ENCODE peak calls at places on chromosomes 7 and 10, in ten cellular contexts. J is body of pancreas; F is CD8-positive, alpha-beta memory T cell; Z is GM23338; W is gastrocnemius medialis; S is transverse colon; R is kidney epithelial cell; H is pancreas; X is Peyer's patch; V is fibroblast of lung. B is an unnamed sample. For H3K27me3, the result is how much of the 10 kb centered on the place peaks cover.

GRCh38 chr7:130982160-130982638 is 248.2 kb upstream of the KLF14 start:
- DNase-seq in J (no peak), X (no peak), H (no peak), R (no peak), S (no peak), W (no peak), V (peak), F (peak), Z (peak), B (no peak)

GRCh38 chr7:139574618-139575337 is 51.3 kb downstream of the CLEC2L start:
- DNase-seq in X (no peak), J (no peak), R (no peak), W (peak), H (no peak), V (no peak), F (no peak), S (no peak), Z (no peak), B (no peak)

GRCh38 chr7:72053273-72053672 is 358.9 kb downstream of the CALN1 start:
- DNase-seq in R (no peak), Z (no peak), S (no peak), V (no peak), W (no peak), F (no peak), X (no peak), J (no peak), H (no peak), B (no peak)

GRCh38 chr10:112286837-112287818 is 3.9 kb downstream of the TECTB start:
- DNase-seq in F (no peak), H (no peak), V (no peak), R (no peak), S (no peak), Z (no peak), X (no peak), W (peak), J (no peak), B (no peak)

GRCh38 chr7:157495594-157495993 is 158.8 kb downstream of the DNAJB6 start:
- DNase-seq in F (no peak), H (no peak), W (no peak), Z (no peak), R (no peak), S (no peak), J (no peak), X (no peak), V (no peak), B (no peak)

GRCh38 chr10:69554611-69555010 is 18.6 kb downstream of the NEUROG3 start:
- DNase-seq in V (no peak), W (no peak), H (no peak), J (no peak), S (no peak), Z (no peak), F (no peak), X (no peak), R (no peak), B (no peak)

GRCh38 chr7:57202274-57202673 is 70.0 kb upstream of the ZNF479 start:
- DNase-seq in W (no peak), S (no peak), F (no peak), X (no peak), H (no peak), R (no peak), J (no peak), V (no peak), Z (no peak), B (no peak)

GRCh38 chr7:80770675-80771081 is 132.2 kb downstream of the CD36 start:
- DNase-seq in J (no peak), V (peak), F (no peak), R (no peak), X (no peak), Z (peak), H (no peak), S (no peak), W (no peak), B (no peak)

GRCh38 chr7:31883761-31884164 is 186.4 kb downstream of the PDE1C start:
- DNase-seq in Z (no peak), H (no peak), J (no peak), S (no peak), W (no peak), R (no peak), X (no peak), F (no peak), V (peak), B (no peak)

GRCh38 chr7:82442492-82443043 is 1.0 kb downstream of the CACNA2D1 start:
- DNase-seq in W (no peak), R (no peak), V (peak), H (no peak), J (no peak), X (no peak), S (no peak), Z (peak), F (no peak), B (no peak)

GRCh38 chr7:105810556-105810955 is 65.8 kb downstream of the ATXN7L1 start:
- DNase-seq in F (no peak), R (no peak), Z (no peak), S (no peak), W (no peak), V (no peak), H (no peak), X (no peak), J (no peak), B (no peak)

GRCh38 chr10:121927361-121927840 is 430 bp downstream of the ATE1 start:
- DNase-seq in X (peak), W (peak), J (peak), R (no peak), S (peak), F (no peak), V (peak), Z (peak), H (peak), B (peak)

GRCh38 chr7:12685550-12685949 is 1.9 kb upstream of the ARL4A start:
- DNase-seq in S (no peak), R (no peak), H (peak), J (peak), X (no peak), V (peak), Z (peak), F (peak), W (no peak), B (peak)

GRCh38 chr7:2523461-2523905 is 3.9 kb downstream of the LFNG start:
- DNase-seq in H (peak), F (no peak), J (peak), W (no peak), S (peak), Z (peak), X (peak), R (no peak), V (no peak), B (no peak)

GRCh38 chr7:111841596-111842209 is 279.4 kb upstream of the IMMP2L start:
- DNase-seq in H (no peak), F (no peak), R (no peak), V (no peak), Z (no peak), J (no peak), X (no peak), S (no peak), W (no peak), B (no peak)

GRCh38 chr10:103637855-103638561 is 144.5 kb downstream of the NEURL1 start:
- DNase-seq in X (no peak), J (peak), F (no peak), W (no peak), R (no peak), H (peak), S (peak), V (peak), Z (no peak), B (no peak)

GRCh38 chr10:15420858-15421257 is 49.8 kb upstream of the FAM171A1 start:
- DNase-seq in W (no peak), Z (no peak), V (no peak), F (no peak), J (no peak), S (no peak), X (no peak), H (no peak), R (no peak), B (no peak)

GRCh38 chr7:92717982-92718716 is 118.2 kb downstream of the CDK6 start:
- DNase-seq in W (peak), S (peak), J (peak), V (peak), Z (no peak), F (peak), X (peak), H (peak), R (no peak), B (peak)

GRCh38 chr7:26436996-26437547 is 145.4 kb downstream of the SNX10 start:
- DNase-seq in J (no peak), R (no peak), H (no peak), S (no peak), X (no peak), W (no peak), F (no peak), Z (no peak), V (no peak), B (no peak)

GRCh38 chr10:18144928-18145327 is 4.7 kb downstream of the CACNB2 start:
- DNase-seq in S (peak), H (peak), J (peak), W (no peak), X (no peak), Z (peak), V (peak), F (no peak), R (no peak), B (no peak)

GRCh38 chr10:93006435-93007039 is 54.1 kb upstream of the CYP26C1 start:
- DNase-seq in R (peak), X (no peak), V (peak), H (no peak), S (no peak), W (no peak), Z (peak), J (no peak), F (no peak), B (no peak)

GRCh38 chr10:36880898-36881297 is 244.5 kb upstream of the ANKRD30A start:
- DNase-seq in W (no peak), S (no peak), F (no peak), J (no peak), R (no peak), V (peak), Z (peak), H (no peak), X (no peak), B (no peak)

GRCh38 chr10:125094826-125095225 is 65.5 kb downstream of the CTBP2 start:
- DNase-seq in R (no peak), S (no peak), Z (no peak), V (no peak), W (no peak), H (no peak), F (no peak), X (peak), J (peak), B (no peak)

GRCh38 chr7:50584386-50584785 is 19.2 kb upstream of the DDC start:
- DNase-seq in F (no peak), R (no peak), W (no peak), V (no peak), Z (no peak), H (no peak), J (no peak), S (no peak), X (no peak), B (no peak)

GRCh38 chr10:114541081-114541833 is 116.8 kb downstream of the ABLIM1 start:
- DNase-seq in X (no peak), J (peak), S (peak), R (no peak), W (peak), Z (no peak), V (peak), H (no peak), F (peak), B (peak)

GRCh38 chr10:95500649-95501048 is 60.5 kb downstream of the SORBS1 start:
- DNase-seq in J (no peak), H (no peak), F (no peak), V (no peak), R (no peak), Z (no peak), X (no peak), W (peak), S (no peak), B (peak)

GRCh38 chr7:51607447-51607846 is 290.8 kb upstream of the COBL start:
- DNase-seq in V (no peak), X (no peak), H (no peak), W (no peak), S (no peak), R (no peak), Z (no peak), F (no peak), J (no peak), B (no peak)

GRCh38 chr7:41116337-41116736 is 586.6 kb downstream of the INHBA start:
- DNase-seq in F (no peak), V (no peak), H (no peak), S (no peak), R (no peak), J (no peak), Z (no peak), X (no peak), W (no peak), B (no peak)

GRCh38 chr10:84850826-84851225 is 522.4 kb downstream of the CCSER2 start:
- DNase-seq in W (no peak), Z (no peak), F (no peak), S (no peak), H (no peak), X (no peak), V (no peak), R (no peak), J (no peak), B (no peak)

GRCh38 chr7:101153969-101154692 is at the start of gene AP1S1:
- DNase-seq in R (peak), H (peak), W (peak), X (peak), V (peak), J (peak), S (peak), F (peak), Z (peak), B (peak)

GRCh38 chr7:147240468-147240867 is 1123.9 kb downstream of the CNTNAP2 start:
- DNase-seq in Z (no peak), S (no peak), F (no peak), W (no peak), V (no peak), J (no peak), X (no peak), R (no peak), H (no peak), B (no peak)

GRCh38 chr10:61971016-61971350 is 69.5 kb downstream of the ARID5B start:
- DNase-seq in J (no peak), S (no peak), X (no peak), R (no peak), Z (no peak), F (no peak), H (no peak), V (peak), W (no peak), B (no peak)

GRCh38 chr10:4354382-4354812 is 471.6 kb upstream of the AKR1E2 start:
- DNase-seq in V (peak), J (no peak), W (no peak), F (no peak), X (no peak), R (peak), Z (no peak), S (peak), H (no peak), B (no peak)

GRCh38 chr7:93232673-93233018 is 480 bp downstream of the VPS50 start:
- DNase-seq in V (no peak), R (no peak), J (no peak), S (no peak), Z (peak), W (no peak), H (no peak), X (no peak), F (no peak), B (no peak)

GRCh38 chr7:95549818-95550529 is 46.3 kb downstream of the PDK4 start:
- DNase-seq in S (peak), V (peak), X (peak), F (no peak), W (peak), J (peak), R (peak), Z (no peak), H (peak), B (no peak)

GRCh38 chr10:24597426-24597825 is 126.3 kb downstream of the ARHGAP21 start:
- DNase-seq in F (no peak), W (no peak), R (no peak), X (no peak), V (no peak), H (no peak), S (no peak), J (no peak), Z (no peak), B (no peak)

GRCh38 chr7:156896388-156897022 is 3.5 kb upstream of the LMBR1 start:
- DNase-seq in W (no peak), J (no peak), Z (no peak), H (no peak), X (no peak), V (no peak), S (no peak), F (no peak), R (no peak), B (no peak)

GRCh38 chr7:124152859-124153692 is 120.2 kb upstream of the TMEM229A start:
- DNase-seq in Z (peak), S (no peak), X (no peak), F (no peak), W (no peak), J (no peak), V (peak), R (no peak), H (no peak), B (peak)

GRCh38 chr10:33800545-33800944 is 466.1 kb upstream of the NRP1 start:
- DNase-seq in W (peak), J (no peak), X (no peak), H (no peak), Z (no peak), S (no peak), V (peak), R (no peak), F (no peak), B (no peak)

GRCh38 chr7:22013711-22014110 is 68.0 kb upstream of the CDCA7L start:
- DNase-seq in H (no peak), R (no peak), S (no peak), V (no peak), F (no peak), W (no peak), J (no peak), Z (no peak), X (no peak), B (no peak)
- H3K27me3 ChIP-seq in H (under half), R (under half), S (under half), V (under half), F (under half), W (under half), J (under half), Z (under half), X (under half), B (under half)

GRCh38 chr10:44975487-44976331 is 2.9 kb downstream of the DEPP1 start:
- DNase-seq in R (peak), F (no peak), X (peak), H (peak), Z (peak), V (peak), S (peak), W (no peak), J (peak), B (no peak)

GRCh38 chr10:44974082-44974627 is 4.5 kb downstream of the DEPP1 start:
- DNase-seq in H (no peak), W (no peak), S (no peak), Z (no peak), V (no peak), X (peak), J (no peak), F (no peak), R (no peak), B (no peak)

GRCh38 chr10:44973323-44974081 is 5.1 kb downstream of the DEPP1 start:
- DNase-seq in S (no peak), X (peak), F (no peak), R (no peak), H (no peak), W (no peak), J (peak), V (no peak), Z (peak), B (no peak)

GRCh38 chr10:44976352-44977198 is 2.0 kb downstream of the DEPP1 start:
- DNase-seq in X (no peak), Z (no peak), J (peak), W (no peak), F (no peak), S (no peak), R (no peak), V (no peak), H (no peak), B (no peak)

DNA sequence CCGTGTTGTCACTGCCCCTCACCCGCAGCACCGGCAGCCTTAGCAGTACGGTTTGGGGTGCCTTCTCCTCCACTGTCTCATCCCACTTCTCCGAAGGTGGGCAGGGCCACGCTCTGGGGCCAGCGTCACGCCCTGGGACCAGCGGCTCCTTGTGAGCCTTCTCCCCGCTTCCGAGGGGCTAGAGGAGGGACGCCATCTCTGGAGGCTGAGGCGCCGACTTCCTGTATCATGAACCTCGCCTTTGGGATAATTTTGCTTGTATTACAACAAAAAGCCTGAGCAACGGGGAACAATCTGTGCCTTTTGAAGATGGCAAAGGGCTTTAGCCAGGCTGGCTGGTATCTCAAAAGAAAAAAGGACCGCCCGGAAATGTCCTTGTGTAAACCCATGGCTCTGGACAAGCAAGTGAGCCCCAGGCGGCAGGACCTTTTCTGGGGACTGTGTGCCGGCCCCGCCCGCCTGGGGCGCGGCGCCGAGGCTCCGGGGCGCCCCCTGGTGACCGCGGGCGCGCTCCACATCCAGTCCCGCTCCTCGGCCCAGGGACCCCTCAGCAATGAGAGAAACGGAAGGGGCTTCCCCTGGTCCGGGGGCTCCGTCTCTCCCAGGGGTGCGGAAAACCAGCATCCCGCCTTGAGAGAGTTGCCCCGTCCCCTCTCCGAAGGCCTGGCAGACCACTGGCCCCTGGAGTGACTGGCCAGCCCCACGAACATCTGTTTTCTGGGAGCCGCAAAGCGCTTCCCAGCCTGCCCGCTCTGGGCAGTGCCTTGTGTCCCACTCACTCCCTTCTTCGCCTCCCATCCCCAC is 3.8 kb downstream of the DEPP1 start:
- DNase-seq in R (no peak), X (peak), V (peak), Z (peak), H (peak), W (peak), S (peak), J (peak), F (peak), B (peak)
- H3K27me3 ChIP-seq in R (under half), X (under half), V (under half), Z (under half), H (under half), W (under half), S (under half), J (under half), F (under half), B (under half)

GRCh38 chr7:36605662-36606441 is 118.4 kb downstream of the AOAH start:
- DNase-seq in X (no peak), S (no peak), F (no peak), V (no peak), H (no peak), W (no peak), J (no peak), R (no peak), Z (no peak), B (no peak)

GRCh38 chr7:36606442-36607205 is 117.7 kb downstream of the AOAH start:
- DNase-seq in V (no peak), R (no peak), Z (no peak), J (no peak), X (no peak), F (peak), W (no peak), S (no peak), H (no peak), B (no peak)

GRCh38 chr7:36607741-36608140 is 116.6 kb downstream of the AOAH start:
- DNase-seq in X (no peak), F (no peak), R (no peak), W (no peak), V (no peak), Z (no peak), H (no peak), J (no peak), S (no peak), B (no peak)

GRCh38 chr7:36605261-36605660 is 119.0 kb downstream of the AOAH start:
- DNase-seq in R (peak), H (no peak), X (no peak), F (no peak), Z (no peak), V (peak), J (no peak), S (no peak), W (no peak), B (no peak)

DNA sequence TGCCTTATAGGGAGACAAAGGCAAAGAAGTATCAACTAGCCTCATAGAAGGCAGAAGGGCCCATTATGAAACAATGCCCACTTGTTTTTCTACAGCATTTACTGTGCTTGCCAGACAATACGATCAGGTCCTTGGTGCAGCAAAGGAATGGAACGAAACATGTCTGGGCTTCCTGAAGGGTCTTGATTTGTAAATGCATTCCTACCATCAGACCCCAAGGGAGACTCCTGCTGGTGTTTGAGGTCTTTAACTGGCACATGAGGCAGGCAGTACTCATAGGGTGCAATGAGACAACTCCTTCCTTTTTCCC is 117.1 kb downstream of the AOAH start:
- DNase-seq in S (no peak), X (no peak), J (no peak), F (no peak), W (no peak), R (no peak), V (no peak), Z (no peak), H (no peak), B (no peak)
- H3K27me3 ChIP-seq in S (under half), X (under half), J (under half), F (under half), W (under half), R (under half), V (under half), Z (under half), H (under half), B (under half)

DNA sequence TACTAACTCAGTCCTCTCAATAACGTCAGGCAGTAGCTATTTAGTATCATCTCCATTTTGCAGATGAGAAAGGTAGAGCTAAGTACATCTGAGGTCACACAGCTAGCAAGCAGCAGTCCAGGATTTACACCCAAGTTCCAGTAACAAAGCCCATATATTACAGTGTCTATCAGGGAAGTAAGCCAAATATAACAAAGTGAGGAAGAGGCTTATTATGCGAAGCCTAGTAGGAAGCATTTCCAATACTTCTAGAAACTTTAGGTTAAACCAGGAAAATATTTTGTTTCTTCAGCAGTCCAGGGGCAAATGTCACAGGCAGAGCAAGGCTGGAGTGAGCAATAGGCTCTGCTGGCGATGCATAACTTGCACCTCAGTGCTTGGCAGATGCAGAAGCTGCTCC is 53.9 kb downstream of the NOC3L start:
- DNase-seq in H (no peak), W (no peak), V (peak), R (no peak), Z (no peak), F (no peak), X (no peak), S (no peak), J (no peak), B (no peak)
- H3K27me3 ChIP-seq in H (under half), W (under half), V (under half), R (under half), Z (under half), F (under half), X (under half), S (under half), J (under half), B (under half)

B was measured in CD4-positive, CD25-positive, alpha-beta regulatory T cell.